ENCODE peak calls at places on chromosomes 4 and X, in nine cellular contexts. O, S, V, G, I, T, R, J and F are unnamed samples.

GRCh38 chr4:122960298-122960985 is 38.0 kb upstream of the NUDT6 start:
- DNase-seq in O (no peak), G (no peak), T (no peak), J (no peak), V (no peak), R (no peak), I (no peak), S (no peak), F (no peak)

GRCh38 chr4:152572417-152573086 is 36.7 kb upstream of the FBXW7 start:
- DNase-seq in I (no peak), V (no peak), S (no peak), T (no peak), J (no peak), R (no peak), G (peak), O (no peak), F (no peak)

GRCh38 chrX:136525738-136526606 is 6.0 kb upstream of the VGLL1 start:
- DNase-seq in V (no peak), I (peak), G (peak), T (peak), J (peak), R (peak), O (no peak), S (peak), F (no peak)

GRCh38 chr4:41185614-41186609 is 28.4 kb downstream of the APBB2 start:
- DNase-seq in G (no peak), T (no peak), O (no peak), R (no peak), J (no peak), I (no peak), V (no peak), S (no peak), F (no peak)

GRCh38 chrX:24259544-24260240 is 54.2 kb downstream of the SUPT20HL2 start:
- DNase-seq in O (peak), T (peak), R (peak), G (peak), V (no peak), J (peak), S (no peak), I (peak), F (no peak)

GRCh38 chrX:150238656-150239382 is 124.3 kb upstream of the MAMLD1 start:
- DNase-seq in R (no peak), T (no peak), V (peak), I (no peak), O (peak), G (no peak), S (no peak), J (no peak), F (no peak)

GRCh38 chr4:151519728-151520415 is 110.9 kb downstream of the FHIP1A start:
- DNase-seq in V (no peak), O (no peak), J (no peak), S (no peak), G (no peak), I (no peak), R (no peak), T (no peak), F (no peak)

GRCh38 chr4:32337403-32337802 is 1617.2 kb downstream of the PCDH7 start:
- DNase-seq in J (no peak), V (no peak), I (no peak), O (no peak), R (no peak), S (no peak), T (no peak), G (no peak), F (no peak)

GRCh38 chrX:123976671-123977316 is 15.3 kb downstream of the STAG2 start:
- DNase-seq in J (no peak), G (peak), S (no peak), V (no peak), R (no peak), I (no peak), T (no peak), O (peak), F (no peak)

GRCh38 chrX:31832263-31832662 is 760.4 kb upstream of the FTHL17 start:
- DNase-seq in G (peak), I (no peak), R (no peak), V (no peak), J (no peak), S (no peak), O (no peak), T (no peak), F (no peak)

GRCh38 chrX:131728295-131729145 is 184.6 kb downstream of the OR13H1 start:
- DNase-seq in O (no peak), V (peak), G (no peak), S (peak), J (peak), I (peak), R (peak), T (no peak), F (peak)

GRCh38 chrX:131724292-131724691 is 180.4 kb downstream of the OR13H1 start:
- DNase-seq in T (no peak), G (no peak), V (no peak), O (no peak), J (no peak), S (no peak), R (no peak), I (no peak), F (no peak)

GRCh38 chrX:131727778-131728177 is 183.9 kb downstream of the OR13H1 start:
- DNase-seq in S (no peak), O (no peak), V (no peak), J (no peak), G (no peak), T (no peak), R (no peak), I (no peak), F (no peak)

GRCh38 chrX:131725001-131725654 is 181.3 kb downstream of the OR13H1 start:
- DNase-seq in V (no peak), R (no peak), G (no peak), T (no peak), S (no peak), I (no peak), O (no peak), J (no peak), F (no peak)

GRCh38 chrX:131729295-131729694 is 185.4 kb downstream of the OR13H1 start:
- DNase-seq in S (peak), V (peak), I (peak), T (no peak), J (peak), G (no peak), O (no peak), R (peak), F (peak)
- TF ChIP-seq CTCF in S (no peak), V (peak), I (no peak), T (no peak), J (no peak), G (no peak), O (no peak), R (peak), F (peak)

GRCh38 chr4:55547461-55547770 is 707 bp upstream of the CLOCK start:
- DNase-seq in J (no peak), G (no peak), T (no peak), R (peak), I (peak), S (no peak), V (no peak), O (peak), F (peak)
- TF ChIP-seq POLR2AphosphoS5 in J (no peak), G (no peak), T (no peak), R (no peak), I (no peak), S (no peak), V (no peak), O (no peak), F (no peak)

GRCh38 chr4:185735887-185736286 is 76.1 kb downstream of the SORBS2 start:
- DNase-seq in T (no peak), I (no peak), G (no peak), J (no peak), V (no peak), S (no peak), R (no peak), O (no peak), F (no peak)
- H3K27ac ChIP-seq in T (peak), I (peak), G (no peak), J (peak), V (no peak), S (no peak), R (no peak), O (no peak), F (no peak)

DNA sequence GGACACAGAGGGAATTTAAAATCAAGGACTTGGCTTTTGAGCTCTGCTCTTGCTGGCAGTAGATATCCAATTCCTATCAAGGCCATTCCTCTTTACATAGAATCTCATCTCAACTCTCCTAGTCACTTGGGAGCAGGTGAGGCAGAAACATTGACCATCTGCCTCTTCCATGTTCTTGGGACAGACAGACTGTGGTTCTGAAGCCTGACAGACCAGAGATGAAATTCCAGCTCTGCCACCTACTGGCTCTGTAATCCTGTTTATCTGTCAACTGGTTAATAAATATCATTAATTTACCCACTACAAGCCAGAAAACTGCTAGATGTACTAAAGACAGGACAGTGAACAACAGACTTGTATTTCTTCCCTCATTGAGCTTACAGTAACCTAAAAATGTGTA is 300.8 kb downstream of the ADGRL3 start:
- DNase-seq in J (no peak), O (peak), I (no peak), G (no peak), S (no peak), V (no peak), R (no peak), T (no peak), F (no peak)
- TF ChIP-seq CTCF in J (no peak), O (peak), I (no peak), G (no peak), S (no peak), V (no peak), R (no peak), T (no peak), F (no peak)

GRCh38 chr4:9704551-9705332 is 76.7 kb upstream of the DRD5 start:
- DNase-seq in V (no peak), S (no peak), I (no peak), J (peak), G (no peak), O (peak), T (no peak), R (no peak), F (no peak)
- TF ChIP-seq POLR2AphosphoS5 in V (no peak), S (no peak), I (no peak), J (no peak), G (no peak), O (no peak), T (no peak), R (no peak), F (no peak)

GRCh38 chr4:145533011-145533410 is 51.4 kb downstream of the SMAD1 start:
- DNase-seq in R (no peak), G (no peak), V (no peak), T (no peak), S (no peak), J (no peak), I (no peak), O (no peak), F (no peak)
- H3K27ac ChIP-seq in R (no peak), G (no peak), V (no peak), T (no peak), S (no peak), J (no peak), I (no peak), O (no peak), F (no peak)

GRCh38 chr4:153790962-153791551 is 2.2 kb upstream of the SFRP2 start:
- DNase-seq in O (peak), J (no peak), S (no peak), V (no peak), G (no peak), T (no peak), I (peak), R (no peak), F (peak)
- TF ChIP-seq CTCF in O (peak), J (no peak), S (no peak), V (peak), G (no peak), T (no peak), I (no peak), R (no peak), F (no peak)

GRCh38 chr4:86593726-86594558 is at the start of gene PTPN13:
- DNase-seq in I (peak), J (peak), R (peak), G (peak), O (peak), T (peak), V (peak), S (peak), F (peak)
- TF ChIP-seq POLR2AphosphoS5 in I (peak), J (peak), R (peak), G (no peak), O (peak), T (peak), V (peak), S (peak), F (peak)

GRCh38 chr4:47698837-47699236 is 139.0 kb downstream of the CORIN start:
- DNase-seq in R (no peak), V (no peak), G (no peak), T (no peak), S (no peak), O (no peak), I (no peak), J (no peak), F (no peak)

GRCh38 chr4:47690611-47691010 is 147.3 kb downstream of the CORIN start:
- DNase-seq in T (no peak), I (no peak), R (no peak), S (no peak), V (no peak), G (no peak), J (no peak), O (no peak), F (no peak)

GRCh38 chr4:47692691-47693090 is 145.2 kb downstream of the CORIN start:
- DNase-seq in T (no peak), V (no peak), J (no peak), R (no peak), O (no peak), S (no peak), G (no peak), I (no peak), F (no peak)

GRCh38 chr4:47696823-47697222 is 141.0 kb downstream of the CORIN start:
- DNase-seq in V (no peak), T (no peak), R (no peak), I (no peak), O (no peak), J (no peak), G (no peak), S (no peak), F (no peak)

GRCh38 chr4:47694322-47694721 is 143.5 kb downstream of the CORIN start:
- DNase-seq in G (no peak), T (no peak), I (no peak), J (no peak), R (no peak), V (no peak), O (no peak), S (no peak), F (no peak)
- H3K27ac ChIP-seq in G (no peak), T (no peak), I (no peak), J (no peak), R (no peak), V (no peak), O (no peak), S (no peak), F (no peak)

GRCh38 chrX:120244395-120244734 is 6.2 kb upstream of the ZBTB33 start:
- DNase-seq in T (no peak), S (no peak), O (no peak), I (no peak), J (no peak), R (no peak), V (no peak), G (no peak), F (no peak)

GRCh38 chrX:120235284-120235683 is 15.3 kb upstream of the ZBTB33 start:
- DNase-seq in R (no peak), O (peak), G (no peak), S (no peak), V (no peak), J (no peak), T (no peak), I (no peak), F (no peak)

GRCh38 chrX:120236676-120237460 is 13.7 kb upstream of the ZBTB33 start:
- DNase-seq in I (no peak), V (no peak), R (no peak), S (no peak), G (no peak), T (no peak), O (peak), J (no peak), F (no peak)

GRCh38 chrX:120242807-120243206 is 7.8 kb upstream of the ZBTB33 start:
- DNase-seq in V (no peak), I (no peak), O (no peak), T (no peak), S (no peak), G (no peak), J (no peak), R (no peak), F (no peak)

GRCh38 chrX:120238947-120239346 is 11.7 kb upstream of the ZBTB33 start:
- DNase-seq in I (no peak), O (no peak), G (no peak), S (no peak), R (no peak), J (no peak), V (no peak), T (no peak), F (no peak)
- TF ChIP-seq CTCF in I (no peak), O (no peak), G (no peak), S (no peak), R (no peak), J (no peak), V (no peak), T (no peak), F (no peak)